ENCODE peak calls at places on chromosomes 5 and 9, in five cellular contexts. X, H, J, L and K are unnamed samples. For H3K4me1, the result is how much of the 10 kb centered on the place peaks cover.

GRCh38 chr5:50576686-50577256 is 89.7 kb upstream of the PARP8 start:
- DNase-seq in X (no peak), H (no peak), J (no peak), L (no peak), K (no peak)

GRCh38 chr5:59793000-59793399 is 100.5 kb downstream of the PDE4D start:
- DNase-seq in X (no peak), H (peak), J (peak), L (no peak), K (peak)

GRCh38 chr9:126001581-126002225 is 254.5 kb downstream of the PBX3 start:
- DNase-seq in X (peak), H (no peak), J (no peak), L (no peak), K (peak)

GRCh38 chr9:40913928-40914673 is 214.4 kb downstream of the FOXD4L6 start:
- DNase-seq in X (no peak), H (no peak), J (no peak), L (no peak), K (no peak)

GRCh38 chr5:140840978-140841962 is at the start of gene PCDHA8:
- DNase-seq in X (no peak), H (no peak), J (peak), L (peak), K (no peak)

GRCh38 chr5:168734657-168735344 is 155.6 kb upstream of the PANK3 start:
- DNase-seq in X (no peak), H (peak), J (peak), L (no peak), K (peak)

GRCh38 chr9:114115645-114116044 is 16.6 kb upstream of the KIF12 start:
- DNase-seq in X (no peak), H (no peak), J (no peak), L (no peak), K (no peak)

GRCh38 chr5:14212838-14213237 is 69.7 kb downstream of the TRIO start:
- DNase-seq in X (no peak), H (no peak), J (no peak), L (no peak), K (no peak)

GRCh38 chr9:19551124-19551929 is 142.5 kb downstream of the ACER2 start:
- DNase-seq in X (no peak), H (no peak), J (no peak), L (no peak), K (no peak)

GRCh38 chr5:159975462-159976019 is 33.4 kb upstream of the TTC1 start:
- DNase-seq in X (no peak), H (no peak), J (no peak), L (peak), K (peak)

GRCh38 chr9:122095010-122095767 is 2.1 kb upstream of the TTLL11 start:
- DNase-seq in X (no peak), H (no peak), J (no peak), L (peak), K (no peak)

GRCh38 chr9:137226338-137227056 is 805 bp upstream of the RNF224 start:
- DNase-seq in X (no peak), H (no peak), J (no peak), L (no peak), K (no peak)

GRCh38 chr5:171207256-171207866 is 101.7 kb upstream of the TLX3 start:
- DNase-seq in X (no peak), H (no peak), J (no peak), L (peak), K (no peak)

GRCh38 chr9:115733318-115733717 is 420.3 kb upstream of the PAPPA start:
- DNase-seq in X (no peak), H (no peak), J (no peak), L (no peak), K (no peak)
- H3K27ac ChIP-seq in X (no peak), H (no peak), J (no peak), L (no peak), K (no peak)

GRCh38 chr9:104868687-104869404 is 59.1 kb downstream of the ABCA1 start:
- DNase-seq in X (peak), H (peak), J (peak), L (no peak), K (peak)
- H3K4me1 ChIP-seq in X (half or more), H (half or more), J (under half), L (under half), K (under half)

GRCh38 chr9:35662437-35662836 is 2.6 kb downstream of the ARHGEF39 start:
- DNase-seq in X (no peak), H (no peak), J (no peak), L (no peak), K (no peak)

GRCh38 chr9:35661756-35662350 is 3.1 kb downstream of the ARHGEF39 start:
- DNase-seq in X (no peak), H (no peak), J (no peak), L (no peak), K (no peak)

GRCh38 chr9:35658894-35659220 is 765 bp downstream of the CCDC107 start:
- DNase-seq in X (no peak), H (peak), J (peak), L (peak), K (no peak)

GRCh38 chr9:35659340-35659739 is 1.2 kb downstream of the CCDC107 start:
- DNase-seq in X (no peak), H (no peak), J (no peak), L (no peak), K (no peak)

GRCh38 chr9:35660966-35661413 is 2.9 kb downstream of the CCDC107 start:
- DNase-seq in X (no peak), H (no peak), J (no peak), L (peak), K (no peak)
- H3K4me3 ChIP-seq in X (no peak), H (no peak), J (no peak), L (no peak), K (no peak)

GRCh38 chr5:40384782-40385390 is 294.8 kb upstream of the PTGER4 start:
- DNase-seq in X (no peak), H (no peak), J (no peak), L (no peak), K (no peak)
- H3K27ac ChIP-seq in X (peak), H (no peak), J (no peak), L (no peak), K (no peak)

DNA sequence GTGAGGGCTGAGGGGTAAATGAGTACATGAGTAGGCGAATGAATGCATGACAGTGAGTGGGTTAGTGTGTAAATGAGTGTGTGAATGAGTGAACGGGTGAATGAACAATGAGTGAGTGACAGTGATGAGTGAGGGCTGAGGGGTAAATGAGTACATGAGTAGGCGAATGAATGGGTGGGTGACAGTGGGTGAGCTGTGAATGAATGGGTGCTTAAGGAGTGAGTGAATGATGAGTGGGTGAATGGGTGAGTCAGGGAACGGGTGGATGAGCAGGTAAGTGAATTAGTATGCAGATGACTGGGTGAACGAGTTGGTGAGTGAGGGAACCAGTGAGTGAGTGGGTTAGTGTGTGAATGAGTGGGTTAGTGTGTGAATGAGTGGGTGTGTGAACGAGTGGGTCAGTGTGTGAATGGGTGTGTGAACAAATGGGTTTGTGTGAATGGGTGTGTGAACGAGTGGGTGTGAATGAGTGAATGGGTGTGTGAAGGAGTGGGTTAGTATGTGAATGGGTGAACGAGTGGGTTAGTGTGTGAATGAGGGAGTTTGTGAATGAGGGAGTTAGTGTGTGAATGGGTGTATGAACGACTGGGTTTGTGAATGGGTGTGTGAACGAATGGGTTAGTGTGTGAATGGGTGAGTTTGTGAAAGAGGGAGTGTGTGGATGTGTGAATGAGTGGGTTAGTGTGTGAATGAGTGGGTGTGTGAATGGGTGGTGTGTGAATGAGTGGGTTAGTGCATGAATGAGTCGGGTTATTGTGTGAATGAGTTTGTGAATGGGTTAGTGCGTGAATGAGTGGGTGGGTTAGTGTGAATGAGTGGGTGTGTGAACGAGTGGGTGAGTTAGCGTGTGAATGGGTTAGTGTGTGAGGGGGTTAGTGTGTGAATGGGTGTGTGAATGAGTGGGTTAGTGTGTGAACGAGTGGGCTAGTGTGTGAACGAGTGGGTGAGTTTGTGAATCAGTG is 32.9 kb downstream of the NKD2 start:
- DNase-seq in X (no peak), H (no peak), J (no peak), L (no peak), K (no peak)
- H3K4me1 ChIP-seq in X (under half), H (under half), J (under half), L (under half), K (under half)

DNA sequence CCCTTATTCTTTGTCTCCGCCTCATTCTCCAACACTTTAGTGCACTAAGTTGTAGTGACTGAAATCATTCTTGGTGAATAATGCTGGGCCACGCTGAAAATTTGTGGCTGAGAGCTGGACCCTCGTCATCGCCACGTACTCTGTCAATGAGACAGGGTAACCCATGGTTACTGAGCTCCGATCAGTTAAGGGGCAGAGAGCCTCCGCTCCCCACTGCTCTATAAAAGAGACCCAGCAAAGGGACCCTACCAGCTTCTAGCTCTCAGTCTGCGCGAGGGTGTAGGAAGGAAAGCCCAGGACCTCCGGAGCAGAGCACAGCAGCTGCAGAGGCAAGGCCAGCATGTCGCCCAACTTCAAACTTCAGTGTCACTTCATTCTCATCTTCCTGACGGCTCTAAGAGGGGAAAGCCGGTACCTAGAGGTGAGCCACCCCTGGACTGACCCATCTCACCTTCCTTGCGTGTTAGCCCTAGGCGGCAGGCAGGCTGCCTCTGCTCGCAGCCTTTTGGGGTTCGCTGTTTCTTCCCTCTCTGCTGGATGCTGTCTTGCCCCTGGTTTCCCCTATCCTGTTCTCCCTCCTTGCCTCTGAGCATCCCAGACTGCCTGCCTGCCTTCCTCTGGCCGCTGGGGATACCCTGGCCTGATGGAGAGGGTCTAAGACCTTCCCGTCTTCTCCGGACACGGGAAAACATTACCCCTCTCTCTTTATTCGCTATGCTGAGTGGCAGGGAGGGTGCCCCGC is at the start of gene CRHBP:
- DNase-seq in X (no peak), H (no peak), J (no peak), L (no peak), K (no peak)
- H3K4me3 ChIP-seq in X (peak), H (peak), J (peak), L (no peak), K (no peak)

GRCh38 chr9:132293145-132293721 is 61.6 kb downstream of the SETX start:
- DNase-seq in X (no peak), H (no peak), J (no peak), L (no peak), K (no peak)

GRCh38 chr9:132283165-132283564 is 71.6 kb downstream of the SETX start:
- DNase-seq in X (no peak), H (no peak), J (no peak), L (no peak), K (no peak)

GRCh38 chr9:132283863-132284262 is 70.9 kb downstream of the SETX start:
- DNase-seq in X (no peak), H (no peak), J (no peak), L (no peak), K (no peak)

GRCh38 chr9:132288371-132288770 is 66.4 kb downstream of the SETX start:
- DNase-seq in X (no peak), H (no peak), J (no peak), L (no peak), K (no peak)

GRCh38 chr9:132288956-132289355 is 65.8 kb downstream of the SETX start:
- DNase-seq in X (no peak), H (no peak), J (no peak), L (no peak), K (no peak)
- H3K27ac ChIP-seq in X (no peak), H (no peak), J (no peak), L (no peak), K (no peak)

GRCh38 chr5:151555760-151556576 is 35.2 kb downstream of the FAT2 start:
- DNase-seq in X (no peak), H (no peak), J (no peak), L (no peak), K (no peak)
- H3K4me1 ChIP-seq in X (under half), H (under half), J (under half), L (under half), K (under half)